ENCODE peak calls at places on chromosomes 13 and 19, in eight cellular contexts. Y is hepatic stellate cell; V is A549; B is stimulated activated CD4-positive, alpha-beta T cell treated with anti-CD3 and anti-CD28 coated beads, Interleukin-2, amount 100 ng/mL, for 24 hours; I is keratinocyte; J is H54; A is ureter; Q is activated naive CD4-positive, alpha-beta T cell treated with anti-CD3 and anti-CD28 coated beads for 36 hours. S is an unnamed sample.

GRCh38 chr19:5354403-5354802 is 13.8 kb upstream of the PTPRS start:
- DNase-seq in Q (peak), I (no peak), Y (no peak), V (peak), A (no peak), J (no peak), B (no peak), S (peak)

GRCh38 chr13:44266305-44266704 is 107.3 kb upstream of the SERP2 start:
- DNase-seq in J (no peak), I (no peak), Y (no peak), B (no peak), V (no peak), Q (no peak), A (no peak), S (no peak)

GRCh38 chr13:74869846-74870245 is 612.1 kb downstream of the TBC1D4 start:
- DNase-seq in V (no peak), J (no peak), B (no peak), A (no peak), Y (no peak), Q (no peak), I (no peak), S (no peak)

GRCh38 chr13:112014857-112015256 is 52.1 kb upstream of the SOX1 start:
- DNase-seq in B (no peak), V (no peak), Y (no peak), J (no peak), I (no peak), A (no peak), Q (no peak), S (no peak)

GRCh38 chr13:43303040-43303729 is 279.8 kb downstream of the DNAJC15 start:
- DNase-seq in B (no peak), J (no peak), Q (peak), I (no peak), A (peak), V (peak), Y (peak), S (no peak)

GRCh38 chr13:28049880-28050871 is 50.2 kb downstream of the FLT3 start:
- DNase-seq in B (no peak), I (no peak), V (no peak), J (no peak), A (no peak), Y (no peak), Q (no peak), S (no peak)

GRCh38 chr13:101977475-101977874 is 424.4 kb downstream of the FGF14 start:
- DNase-seq in B (no peak), V (no peak), J (no peak), Y (no peak), Q (no peak), I (no peak), A (no peak), S (no peak)

GRCh38 chr19:5293607-5294089 is 47.0 kb downstream of the PTPRS start:
- DNase-seq in J (no peak), I (no peak), Q (peak), B (no peak), V (no peak), A (peak), Y (peak), S (no peak)

GRCh38 chr19:4557186-4557970 is 2.1 kb downstream of the SEMA6B start:
- DNase-seq in V (no peak), I (no peak), J (no peak), Y (no peak), B (peak), Q (peak), A (no peak), S (peak)

GRCh38 chr13:58960909-58961308 is 1202.8 kb downstream of the DIAPH3 start:
- DNase-seq in Q (no peak), Y (no peak), V (peak), A (no peak), B (no peak), I (no peak), J (no peak), S (no peak)

GRCh38 chr19:16442386-16443276 is 29.1 kb downstream of the EPS15L1 start:
- DNase-seq in A (no peak), Y (no peak), B (no peak), V (no peak), I (no peak), Q (no peak), J (no peak), S (no peak)

GRCh38 chr19:2923510-2923909 is 21.3 kb downstream of the ZNF77 start:
- DNase-seq in Q (no peak), Y (no peak), J (no peak), B (no peak), A (no peak), I (no peak), V (no peak), S (no peak)

GRCh38 chr19:34676697-34677385 is at the start of gene SCGB2B2:
- DNase-seq in V (no peak), J (no peak), A (peak), I (no peak), B (peak), Y (peak), Q (peak), S (no peak)

GRCh38 chr19:5403968-5404640 is 51.1 kb upstream of the ZNRF4 start:
- DNase-seq in Q (peak), I (peak), V (peak), J (peak), Y (peak), B (peak), A (peak), S (peak)

GRCh38 chr13:75931116-75931515 is 295.0 kb downstream of the LMO7 start:
- DNase-seq in J (no peak), V (no peak), A (no peak), I (no peak), Q (no peak), B (no peak), Y (no peak), S (no peak)

GRCh38 chr13:35984776-35985453 is 146.3 kb downstream of the DCLK1 start:
- DNase-seq in I (no peak), A (no peak), J (no peak), Q (no peak), B (no peak), V (no peak), Y (no peak), S (no peak)

GRCh38 chr19:2338751-2339643 is 10.5 kb downstream of the SPPL2B start:
- DNase-seq in B (no peak), A (no peak), I (no peak), Q (no peak), J (no peak), V (no peak), Y (no peak), S (no peak)

GRCh38 chr19:7172794-7173193 is 103.3 kb downstream of the ZNF557 start:
- DNase-seq in B (no peak), V (no peak), Q (no peak), J (no peak), Y (no peak), A (no peak), I (no peak), S (no peak)

GRCh38 chr19:1210227-1210538 is 4.6 kb downstream of the STK11 start:
- DNase-seq in A (no peak), Y (no peak), J (no peak), V (no peak), Q (no peak), B (no peak), I (no peak), S (no peak)

GRCh38 chr13:107867701-107868661 is 347.4 kb downstream of the LIG4 start:
- DNase-seq in I (no peak), A (peak), J (peak), Q (peak), B (no peak), V (peak), Y (peak), S (no peak)

GRCh38 chr13:112184261-112184660 is 117.3 kb downstream of the SOX1 start:
- DNase-seq in Y (no peak), Q (no peak), I (no peak), J (no peak), A (no peak), V (no peak), B (no peak), S (no peak)

GRCh38 chr19:48044561-48044960 is 682 bp upstream of the CABP5 start:
- DNase-seq in Y (no peak), B (no peak), Q (no peak), J (no peak), I (no peak), A (no peak), V (no peak), S (no peak)